ENCODE peak calls at places on chromosomes 3 and 15, in nine cellular contexts. V is Right ventricle myocardium superior; U is stimulated activated CD4-positive, alpha-beta T cell treated with anti-CD3 and anti-CD28 coated beads, Interleukin-2, amount 100 ng/mL, for 24 hours; X is T-helper 2 cell; G is HFF-Myc; S is WTC11; D is CD8-positive, alpha-beta memory T cell; R is NCI-H1105; T is Calu3. B is an unnamed sample.

GRCh38 chr15:37709669-37710068 is 224.8 kb upstream of the TMCO5A start:
- DNase-seq in D (no peak), S (no peak), U (no peak), T (no peak), V (no peak), G (no peak), X (no peak), R (no peak), B (no peak)

GRCh38 chr3:101229681-101230080 is 90.7 kb downstream of the IMPG2 start:
- DNase-seq in U (no peak), R (no peak), S (no peak), T (no peak), V (no peak), G (no peak), X (no peak), D (no peak), B (no peak)

GRCh38 chr3:99012051-99012450 is 110.6 kb upstream of the DCBLD2 start:
- DNase-seq in U (no peak), X (no peak), T (no peak), G (no peak), R (no peak), D (no peak), V (no peak), S (no peak), B (no peak)

GRCh38 chr3:117745516-117745915 is 1035.9 kb downstream of the TUSC7 start:
- DNase-seq in V (no peak), T (no peak), D (no peak), U (no peak), G (no peak), S (no peak), R (no peak), X (no peak), B (no peak)

GRCh38 chr3:165457096-165457495 is 260.9 kb upstream of the SLITRK3 start:
- DNase-seq in R (no peak), X (no peak), T (no peak), U (no peak), V (no peak), G (no peak), D (no peak), S (no peak), B (no peak)

GRCh38 chr3:173913397-173913796 is 515.9 kb downstream of the NLGN1 start:
- DNase-seq in R (peak; percentile 53), S (no peak), G (no peak), D (no peak), X (no peak), U (no peak), V (peak; percentile 33), T (no peak), B (no peak)

GRCh38 chr15:55348281-55348778 is 29.3 kb downstream of the PIGB start:
- DNase-seq in X (no peak), T (no peak), D (no peak), V (no peak), R (no peak), G (no peak), S (peak; percentile 41), U (no peak), B (no peak)

GRCh38 chr15:31488437-31489204 is 162.0 kb downstream of the KLF13 start:
- DNase-seq in U (no peak), T (peak; percentile 45), G (peak; percentile 78), S (peak; percentile 53), X (no peak), R (peak; percentile 28), D (no peak), V (peak; percentile 69), B (peak; percentile 87)

GRCh38 chr15:23629234-23629805 is 18.3 kb downstream of the MAGEL2 start:
- DNase-seq in D (no peak), X (no peak), R (no peak), S (no peak), V (no peak), U (no peak), G (no peak), T (no peak), B (no peak)

GRCh38 chr3:15055019-15055557 is 10.0 kb downstream of the MRPS25 start:
- DNase-seq in D (peak; percentile 31), S (no peak), X (no peak), G (no peak), R (no peak), T (no peak), U (peak; percentile 78), V (no peak), B (no peak)

GRCh38 chr15:72423256-72423655 is 25.2 kb downstream of the TMEM202 start:
- DNase-seq in T (no peak), U (no peak), D (no peak), X (no peak), G (peak; percentile 53), R (no peak), S (no peak), V (no peak), B (no peak)

GRCh38 chr15:65818927-65819562 is 27.0 kb upstream of the DENND4A start:
- DNase-seq in V (no peak), X (no peak), S (no peak), T (no peak), D (no peak), G (no peak), U (no peak), R (no peak), B (no peak)

GRCh38 chr3:119245778-119246177 is 5.1 kb upstream of the B4GALT4 start:
- DNase-seq in S (no peak), X (no peak), T (no peak), D (no peak), R (no peak), V (peak; percentile 78), U (no peak), G (no peak), B (no peak)

GRCh38 chr3:159787191-159787590 is 201.4 kb upstream of the IL12A start:
- DNase-seq in V (no peak), S (no peak), G (peak; percentile 75), U (no peak), R (no peak), T (peak; percentile 66), X (no peak), D (no peak), B (peak; percentile 55)

GRCh38 chr3:136546718-136547117 is 205.5 kb downstream of the STAG1 start:
- DNase-seq in S (no peak), R (no peak), U (no peak), V (no peak), D (no peak), X (no peak), G (no peak), T (no peak), B (no peak)

GRCh38 chr3:15606434-15606891 is 4.9 kb downstream of the BTD start:
- DNase-seq in V (no peak), T (no peak), S (no peak), D (no peak), U (no peak), X (no peak), G (no peak), R (no peak), B (no peak)

GRCh38 chr3:67461667-67462142 is 192.7 kb downstream of the SUCLG2 start:
- DNase-seq in G (peak; percentile 42), U (no peak), S (no peak), R (no peak), X (no peak), D (no peak), V (no peak), T (no peak), B (no peak)

GRCh38 chr3:177145954-177146353 is 51.3 kb downstream of the TBL1XR1 start:
- DNase-seq in D (no peak), T (no peak), U (no peak), G (no peak), R (no peak), X (no peak), V (no peak), S (no peak), B (no peak)

GRCh38 chr15:47184003-47184404 is 533.3 kb upstream of the SEMA6D start:
- DNase-seq in T (no peak), V (no peak), U (no peak), R (peak; percentile 23), S (peak; percentile 65), D (no peak), X (no peak), G (no peak), B (no peak)

GRCh38 chr3:99269606-99270355 is 368.3 kb upstream of the DCBLD2 start:
- DNase-seq in T (no peak), V (peak; percentile 54), S (no peak), D (no peak), R (no peak), U (no peak), X (no peak), G (no peak), B (no peak)

GRCh38 chr3:45992820-45993219 is 2.8 kb downstream of the FYCO1 start:
- DNase-seq in G (peak; percentile 84), T (no peak), S (no peak), V (no peak), D (no peak), U (no peak), X (no peak), R (no peak), B (peak; percentile 74)

B was measured in SJSA1.